ENCODE peak calls at places on chromosomes 2 and 18, in five cellular contexts. U is GM12878, I is K562, D is HepG2, O is H1. N is an unnamed sample.

GRCh38 chr2:28661589-28662001 is 90.0 kb upstream of the PPP1CB start:
- DNase-seq in U (no peak), I (no peak), D (no peak), O (no peak), N (no peak)

GRCh38 chr2:74534411-74534810 is 4.7 kb downstream of the HTRA2 start:
- DNase-seq in U (no peak), I (no peak), D (no peak), O (no peak), N (no peak)

GRCh38 chr2:44291281-44292248 is 16.3 kb downstream of the SLC3A1 start:
- DNase-seq in U (no peak), I (peak), D (peak), O (no peak), N (peak)

GRCh38 chr2:172046080-172046678 is 39.1 kb upstream of the DLX1 start:
- DNase-seq in U (no peak), I (no peak), D (no peak), O (no peak), N (no peak)

GRCh38 chr2:186894478-186894877 is 45.5 kb upstream of the ZSWIM2 start:
- DNase-seq in U (no peak), I (no peak), D (no peak), O (no peak), N (no peak)

GRCh38 chr2:149084924-149085795 is 46.7 kb downstream of the LYPD6B start:
- DNase-seq in U (no peak), I (no peak), D (no peak), O (no peak), N (no peak)

GRCh38 chr2:96505231-96505889 is at the start of gene NEURL3:
- DNase-seq in U (no peak), I (no peak), D (peak), O (no peak), N (peak)

GRCh38 chr2:146031158-146031557 is 1511.2 kb upstream of the ZEB2 start:
- DNase-seq in U (no peak), I (no peak), D (no peak), O (no peak), N (no peak)

GRCh38 chr2:142853912-142854311 is 23.6 kb upstream of the KYNU start:
- DNase-seq in U (no peak), I (no peak), D (no peak), O (no peak), N (no peak)

GRCh38 chr2:142863485-142863921 is 14.0 kb upstream of the KYNU start:
- DNase-seq in U (no peak), I (no peak), D (peak), O (no peak), N (no peak)

GRCh38 chr2:142857247-142858154 is 20.0 kb upstream of the KYNU start:
- DNase-seq in U (no peak), I (no peak), D (no peak), O (no peak), N (no peak)

DNA sequence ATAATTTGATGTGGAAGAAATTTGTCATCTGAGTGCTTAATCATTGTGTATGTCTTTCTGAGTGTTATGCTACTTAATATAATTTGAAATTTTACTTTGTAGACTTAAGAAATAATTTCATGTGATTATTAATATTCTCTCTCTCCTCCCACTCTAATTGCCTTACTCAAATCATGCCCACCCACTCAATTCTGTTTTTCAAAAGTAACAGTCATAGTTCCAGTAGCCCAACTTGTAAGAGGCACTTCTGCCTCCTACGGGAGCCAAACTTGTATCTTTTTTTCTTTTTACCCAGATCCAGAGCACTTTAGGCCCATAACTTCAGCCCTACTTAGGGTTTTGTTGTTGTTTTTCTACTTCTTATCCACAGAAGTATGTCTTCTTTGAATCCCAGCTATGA is 18.5 kb upstream of the KYNU start:
- DNase-seq in U (no peak), I (no peak), D (no peak), O (no peak), N (no peak)
- TF ChIP-seq SP1 in U (no peak), I (no peak), D (no peak), O (no peak), N (no peak)

DNA sequence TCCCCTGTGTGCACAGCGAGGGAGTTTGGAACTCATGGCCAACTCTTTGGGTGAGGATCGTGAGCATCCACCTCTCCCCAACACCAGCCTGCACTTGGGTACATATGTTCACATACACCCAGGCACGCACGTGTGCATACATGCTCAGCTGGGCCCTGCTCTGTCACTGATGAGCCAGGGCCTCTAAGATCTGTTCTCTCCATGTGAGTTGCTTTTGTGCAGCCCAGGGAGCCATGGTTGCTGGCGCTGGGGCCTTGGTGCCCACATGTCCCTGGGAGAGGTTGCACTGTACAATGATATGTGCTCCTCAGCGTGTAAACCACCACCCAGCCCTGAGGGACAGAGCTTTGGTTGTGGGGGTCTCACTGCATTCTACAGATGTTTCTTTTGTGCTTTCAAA is 44.1 kb downstream of the KLHL29 start:
- DNase-seq in U (no peak), I (no peak), D (no peak), O (no peak), N (no peak)
- TF ChIP-seq MAX in U (no peak), I (no peak), D (no peak), O (no peak), N (no peak)

DNA sequence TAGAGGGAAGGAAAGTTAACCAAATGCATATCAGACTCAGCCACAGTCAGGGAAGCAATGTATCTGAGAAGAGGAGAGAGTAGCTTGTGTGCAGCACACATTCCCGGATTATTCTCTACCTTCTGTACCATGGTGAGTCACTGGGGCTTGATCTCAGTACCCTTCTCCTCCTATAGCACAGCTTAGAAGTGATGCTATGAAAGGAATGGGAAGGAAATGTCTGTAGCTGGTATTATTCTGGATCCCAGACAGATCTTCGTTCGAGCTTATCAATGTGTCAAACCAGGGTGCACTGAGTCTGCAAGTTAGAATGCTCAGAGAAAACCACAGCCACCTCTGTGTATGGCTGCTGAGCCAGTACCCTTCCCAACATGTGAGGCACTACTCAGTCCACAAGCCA is 88.0 kb upstream of the NFU1 start:
- DNase-seq in U (no peak), I (no peak), D (no peak), O (no peak), N (no peak)
- TF ChIP-seq CEBPB in U (no peak), I (no peak), D (no peak), O (no peak), N (no peak)

GRCh38 chr2:62045017-62045543 is 139.6 kb downstream of the COMMD1 start:
- DNase-seq in U (no peak), I (no peak), D (no peak), O (no peak), N (no peak)
- TF ChIP-seq SP1 in U (no peak), I (no peak), D (no peak), O (no peak), N (no peak)

GRCh38 chr18:77061946-77062517 is 70.6 kb downstream of the MBP start:
- DNase-seq in U (no peak), I (no peak), D (no peak), O (no peak), N (no peak)
- TF ChIP-seq MAX in U (no peak), I (no peak), D (no peak), O (no peak), N (no peak)

DNA sequence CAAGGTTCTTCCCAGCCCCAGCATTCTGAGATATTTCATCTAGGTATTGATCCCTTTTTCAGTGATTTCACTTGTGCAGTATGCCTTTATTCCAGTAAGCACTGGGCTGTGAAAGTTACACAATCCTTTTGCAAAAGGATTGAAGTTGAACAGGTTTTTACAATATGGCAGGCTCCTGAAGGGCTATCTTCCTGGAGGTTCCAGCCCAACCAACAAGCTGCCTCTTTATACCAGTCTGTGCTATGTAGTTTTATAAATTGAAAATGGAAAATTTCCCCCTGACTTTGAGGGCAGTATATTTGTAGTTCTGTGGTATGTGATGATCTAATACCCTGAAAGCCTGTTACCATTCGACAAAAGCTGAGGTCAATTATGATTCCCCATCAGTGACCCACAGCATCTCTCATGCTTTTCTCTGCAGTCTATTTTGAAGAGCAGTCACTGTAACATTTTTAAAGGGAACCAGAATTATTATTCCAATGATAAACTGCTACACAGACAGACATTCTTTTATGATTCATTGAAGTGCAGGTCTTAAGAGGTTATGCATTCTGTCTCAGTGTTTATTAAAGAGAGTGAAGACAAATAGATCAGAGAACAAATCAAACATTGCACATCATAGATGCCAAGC is 35.2 kb upstream of the STPG4 start:
- DNase-seq in U (no peak), I (no peak), D (no peak), O (no peak), N (no peak)
- TF ChIP-seq CEBPB in U (no peak), I (no peak), D (peak), O (no peak), N (no peak)

DNA sequence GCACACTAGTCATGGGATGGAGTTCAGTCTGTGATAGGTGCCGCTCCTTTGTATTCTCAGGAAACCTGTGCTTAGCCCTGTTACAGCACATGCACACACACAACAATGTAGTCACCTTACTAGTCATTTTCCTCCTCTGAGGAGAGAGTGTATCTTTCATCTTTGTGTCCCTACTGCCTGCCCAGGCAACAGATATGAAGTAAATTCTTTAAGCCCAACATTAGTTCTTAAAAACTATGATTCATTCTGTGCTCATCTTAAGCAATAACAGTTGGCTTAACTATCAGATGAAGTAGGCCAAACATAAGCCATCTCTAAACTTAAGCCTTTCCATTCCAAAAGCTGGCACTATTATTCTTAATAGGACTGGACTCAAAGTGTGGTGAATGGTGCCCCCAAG is 186.5 kb downstream of the LNPK start:
- DNase-seq in U (no peak), I (no peak), D (no peak), O (no peak), N (no peak)
- TF ChIP-seq SP1 in U (no peak), I (no peak), D (no peak), O (no peak), N (no peak)

DNA sequence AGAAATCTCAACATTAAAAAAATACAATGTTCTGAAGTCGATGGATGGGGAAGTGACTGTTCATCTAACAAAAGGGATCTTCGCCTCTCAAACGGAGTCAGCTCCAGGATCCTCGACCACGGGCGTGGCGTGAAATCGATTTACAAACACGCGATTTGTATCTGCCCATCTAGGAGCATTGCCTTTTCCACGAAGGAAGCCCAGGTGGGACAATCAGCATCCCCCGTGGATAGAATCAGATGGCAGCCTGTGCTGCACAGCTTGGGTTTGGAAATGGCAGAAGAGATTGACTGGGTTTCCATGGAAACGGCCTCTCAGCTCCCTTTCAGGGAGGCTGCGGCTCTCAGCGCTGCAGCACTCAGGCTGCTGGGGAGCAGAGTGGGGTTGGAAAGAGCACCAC is 110.8 kb upstream of the PXDN start:
- DNase-seq in U (no peak), I (no peak), D (no peak), O (no peak), N (no peak)
- TF ChIP-seq MAX in U (no peak), I (no peak), D (no peak), O (no peak), N (no peak)

DNA sequence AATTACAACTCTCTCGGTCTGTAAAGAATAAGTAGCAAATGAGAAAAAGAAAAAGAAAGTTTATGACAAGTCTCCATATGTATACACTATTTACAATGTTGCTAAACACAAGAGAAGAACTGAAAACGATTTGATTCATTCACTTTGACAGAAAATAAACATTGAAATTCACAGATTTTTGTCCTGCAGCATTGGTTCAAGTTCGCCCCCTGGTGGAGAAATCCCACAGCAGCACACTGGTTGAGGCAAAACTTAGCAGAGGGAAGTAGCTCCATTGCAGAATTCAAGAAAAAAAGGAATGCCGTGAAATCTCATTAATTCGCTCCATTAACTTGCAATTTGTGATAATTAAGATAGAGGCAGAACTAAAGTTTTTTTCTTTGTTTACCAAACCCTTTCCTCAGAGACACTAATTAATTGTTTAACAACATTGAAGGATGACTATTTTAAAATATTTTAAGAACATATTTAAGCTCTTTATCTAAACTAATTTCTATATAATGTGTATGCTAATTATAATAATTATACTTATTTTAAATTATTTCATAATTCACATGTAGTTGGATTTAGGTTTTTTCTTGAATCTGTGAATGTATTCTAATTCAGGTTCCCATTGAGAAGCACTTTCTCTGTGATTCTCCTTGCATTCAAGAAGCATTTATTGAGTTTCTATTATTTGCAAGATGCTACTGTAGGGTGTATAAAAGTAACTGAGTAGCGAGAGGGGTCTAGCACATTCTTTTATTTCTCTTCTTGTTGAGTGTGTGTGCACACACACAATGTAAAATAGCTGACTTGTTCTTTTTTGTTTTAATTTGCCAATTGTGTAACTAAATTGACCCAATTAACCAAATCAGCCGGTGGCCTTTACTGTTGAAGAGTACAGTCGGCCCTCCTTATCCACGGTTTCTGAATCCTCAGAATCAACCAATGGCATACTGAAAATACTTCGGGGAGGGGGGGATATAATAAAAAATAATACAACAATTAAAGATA is 74.1 kb downstream of the COL4A3 start:
- DNase-seq in U (peak), I (peak), D (peak), O (peak), N (peak)
- TF ChIP-seq CEBPB in U (no peak), I (no peak), D (no peak), O (no peak), N (no peak)

GRCh38 chr2:112869258-112869842 is 32.8 kb upstream of the IL1B start:
- DNase-seq in U (no peak), I (peak), D (no peak), O (no peak), N (peak)
- TF ChIP-seq SP1 in U (no peak), I (no peak), D (no peak), O (no peak), N (peak)

N was measured in HCT116.